ENCODE peak calls at places on chromosomes 16 and 17, in seven cellular contexts. K is NCI-H510A; Q is neuronal stem cell; X is stimulated activated naive CD8-positive, alpha-beta T cell treated with anti-CD3 and anti-CD28 coated beads, Interleukin-15, amount 100 ng/mL, for 72 hours; O is naive thymus-derived CD4-positive, alpha-beta T cell; R is T-helper 9 cell; Y is NCI-H774. P is an unnamed sample.

GRCh38 chr17:73182616-73183310 is 10.1 kb upstream of the COG1 start:
- DNase-seq in K (no peak), X (no peak), Y (no peak), R (no peak), Q (no peak), O (no peak), P (no peak)

GRCh38 chr16:31215287-31216115 is 1.4 kb downstream of the PYDC1 start:
- DNase-seq in K (peak), X (no peak), Q (peak), O (no peak), Y (no peak), R (no peak), P (no peak)

GRCh38 chr16:67391424-67392300 is 1.6 kb downstream of the TPPP3 start:
- DNase-seq in O (no peak), K (no peak), Y (no peak), Q (no peak), X (no peak), R (no peak), P (no peak)

GRCh38 chr16:67445913-67446907 is 15.3 kb downstream of the HSD11B2 start:
- DNase-seq in X (no peak), K (no peak), Y (no peak), Q (no peak), O (no peak), R (no peak), P (no peak)

GRCh38 chr17:43003542-43004172 is 2.9 kb upstream of the IFI35 start:
- DNase-seq in Y (no peak), Q (no peak), O (no peak), K (no peak), X (no peak), R (no peak), P (no peak)

GRCh38 chr16:12674096-12674495 is 129.6 kb downstream of the CPPED1 start:
- DNase-seq in Y (no peak), R (no peak), Q (no peak), X (no peak), K (no peak), O (no peak), P (no peak)

GRCh38 chr17:80095038-80095843 is 6.1 kb upstream of the GAA start:
- DNase-seq in R (no peak), X (no peak), K (no peak), Q (no peak), O (no peak), Y (no peak), P (no peak)

GRCh38 chr16:49023095-49023494 is 258.5 kb downstream of the CBLN1 start:
- DNase-seq in K (no peak), Q (no peak), O (no peak), Y (no peak), X (no peak), R (no peak), P (no peak)

GRCh38 chr17:36667922-36668321 is 66.5 kb downstream of the MRM1 start:
- DNase-seq in O (no peak), Y (no peak), R (no peak), X (no peak), K (no peak), Q (no peak), P (no peak)

GRCh38 chr16:79008869-79009179 is 591.7 kb downstream of the MAF start:
- DNase-seq in Y (no peak), K (no peak), R (no peak), X (no peak), Q (no peak), O (no peak), P (no peak)

GRCh38 chr16:85799497-85800320 is at the start of the genes COX4I1 and EMC8:
- DNase-seq in X (peak), O (peak), Q (peak), Y (peak), K (peak), R (peak), P (peak)

GRCh38 chr16:1345087-1345486 is 6.6 kb downstream of the TSR3 start:
- DNase-seq in Q (no peak), O (no peak), K (no peak), X (no peak), Y (no peak), R (no peak), P (no peak)

GRCh38 chr17:36072431-36073121 is 8.5 kb downstream of the CCL18 start:
- DNase-seq in O (no peak), K (no peak), R (peak), X (peak), Q (peak), Y (peak), P (no peak)

GRCh38 chr17:81365601-81366585 is 29.4 kb upstream of the BAHCC1 start:
- DNase-seq in O (no peak), R (no peak), K (no peak), Q (no peak), Y (peak), X (no peak), P (no peak)

GRCh38 chr17:29568331-29569244 is at the start of gene TP53I13:
- DNase-seq in O (peak), R (peak), Q (peak), Y (peak), K (peak), X (peak), P (peak)

GRCh38 chr16:13012591-13012990 is 111.2 kb downstream of the SHISA9 start:
- DNase-seq in R (no peak), Y (no peak), O (no peak), X (no peak), Q (no peak), K (no peak), P (no peak)

GRCh38 chr17:55420776-55421178 is 858 bp downstream of the MMD start:
- DNase-seq in Y (no peak), X (peak), R (peak), O (peak), K (no peak), Q (peak), P (peak)

GRCh38 chr16:4089251-4089810 is 26.9 kb downstream of the ADCY9 start:
- DNase-seq in R (no peak), Y (no peak), O (no peak), Q (no peak), X (no peak), K (no peak), P (no peak)

GRCh38 chr17:3796110-3796821 is 4.7 kb downstream of the ITGAE start:
- DNase-seq in O (no peak), K (no peak), X (peak), Y (no peak), Q (no peak), R (peak), P (no peak)

GRCh38 chr16:58651965-58652348 is 22.3 kb upstream of the CNOT1 start:
- DNase-seq in Y (no peak), X (no peak), K (no peak), O (no peak), R (no peak), Q (no peak), P (no peak)

GRCh38 chr16:78503501-78504110 is 404.2 kb downstream of the WWOX start:
- DNase-seq in O (no peak), Y (no peak), Q (peak), R (peak), K (no peak), X (peak), P (peak)

GRCh38 chr16:29675811-29676643 is 3.0 kb upstream of the QPRT start:
- DNase-seq in O (no peak), K (no peak), X (no peak), Y (no peak), Q (no peak), R (no peak), P (no peak)

GRCh38 chr16:15948532-15949209 is 745 bp upstream of the ABCC1 start:
- DNase-seq in Y (no peak), R (no peak), K (no peak), X (no peak), O (no peak), Q (no peak), P (no peak)

GRCh38 chr16:67169642-67170167 is 633 bp upstream of the NOL3 start:
- DNase-seq in Y (no peak), O (no peak), X (peak), R (no peak), Q (no peak), K (no peak), P (no peak)

GRCh38 chr16:12097523-12098428 is 121.2 kb downstream of the SNX29 start:
- DNase-seq in K (no peak), X (no peak), Q (no peak), R (no peak), O (no peak), Y (no peak), P (peak)

GRCh38 chr17:48294989-48295892 is 134.8 kb downstream of the SKAP1 start:
- DNase-seq in K (no peak), Y (no peak), O (no peak), X (no peak), Q (no peak), R (no peak), P (no peak)

GRCh38 chr16:53098526-53099317 is 43.9 kb downstream of the CHD9 start:
- DNase-seq in R (peak), O (peak), X (peak), K (peak), Y (peak), Q (peak), P (peak)

GRCh38 chr16:11053916-11054460 is 109.6 kb downstream of the CLEC16A start:
- DNase-seq in R (no peak), Q (no peak), X (no peak), Y (no peak), K (no peak), O (no peak), P (no peak)

GRCh38 chr16:85782476-85782875 is 16.9 kb downstream of the EMC8 start:
- DNase-seq in Y (no peak), O (no peak), R (no peak), Q (no peak), K (no peak), X (no peak), P (no peak)

GRCh38 chr17:17822189-17822978 is 14.4 kb downstream of the SREBF1 start:
- DNase-seq in Y (no peak), R (no peak), X (no peak), O (no peak), Q (no peak), K (no peak), P (peak)

GRCh38 chr17:19387921-19388521 is 1.0 kb upstream of the MFAP4 start:
- DNase-seq in R (no peak), Y (no peak), X (no peak), K (no peak), Q (no peak), O (no peak), P (no peak)

GRCh38 chr17:30323262-30323894 is 10.5 kb downstream of the TMIGD1 start:
- DNase-seq in O (no peak), X (no peak), R (peak), K (peak), Y (peak), Q (no peak), P (no peak)

GRCh38 chr17:62735027-62735651 is 73.0 kb downstream of the MARCHF10 start:
- DNase-seq in Y (no peak), K (no peak), X (no peak), Q (no peak), O (no peak), R (no peak), P (no peak)

GRCh38 chr17:199806-200603 is 18.6 kb upstream of the DOC2B start:
- DNase-seq in Q (no peak), O (no peak), Y (no peak), K (no peak), X (no peak), R (no peak), P (no peak)

GRCh38 chr16:23504076-23504452 is 6.2 kb downstream of the GGA2 start:
- DNase-seq in R (no peak), Y (no peak), X (no peak), Q (no peak), O (no peak), K (no peak), P (peak)

GRCh38 chr16:31138621-31139578 is 3.4 kb upstream of the PRSS8 start:
- DNase-seq in Y (no peak), K (no peak), Q (no peak), O (no peak), X (no peak), R (no peak), P (peak)

GRCh38 chr16:66970775-66971725 is 10.0 kb downstream of the CES3 start:
- DNase-seq in Y (no peak), O (no peak), X (no peak), Q (no peak), K (no peak), R (no peak), P (no peak)

GRCh38 chr16:49602201-49603041 is 228.8 kb downstream of the C16orf78 start:
- DNase-seq in X (no peak), Q (no peak), O (no peak), R (no peak), K (no peak), Y (no peak), P (peak)

GRCh38 chr16:85335584-85336492 is 223.6 kb upstream of the CIBAR2 start:
- DNase-seq in R (no peak), O (no peak), Q (no peak), K (no peak), Y (no peak), X (no peak), P (no peak)

P was measured in right atrium auricular region.